ENCODE peak calls at places on chromosomes 16 and 17, in six cellular contexts. L, X, B, A, W and E are unnamed samples.

GRCh38 chr17:81419333-81419885 is 24.2 kb downstream of the BAHCC1 start:
- DNase-seq in A (peak; percentile 98), L (no peak), X (peak; percentile 87), W (no peak), B (no peak), E (peak; percentile 94)

GRCh38 chr17:35555695-35556094 is 4.9 kb downstream of the SLFN14 start:
- DNase-seq in A (no peak), B (no peak), L (no peak), X (no peak), W (no peak), E (no peak)

GRCh38 chr17:28154242-28154641 is 111.8 kb downstream of the NLK start:
- DNase-seq in X (no peak), A (no peak), L (no peak), B (no peak), W (no peak), E (no peak)

GRCh38 chr17:65987988-65988387 is 203.9 kb downstream of the CEP112 start:
- DNase-seq in A (no peak), W (peak; percentile 38), X (no peak), B (no peak), L (no peak), E (no peak)

GRCh38 chr16:1929578-1930337 is 11.5 kb upstream of the HS3ST6 start:
- DNase-seq in B (peak; percentile 99), A (peak; percentile 97), W (peak; percentile 90), L (peak; percentile 90), X (peak; percentile 94), E (no peak)

GRCh38 chr16:11359370-11359769 is 14.1 kb downstream of the RMI2 start:
- DNase-seq in B (no peak), X (no peak), A (no peak), L (no peak), W (no peak), E (no peak)

GRCh38 chr16:86925067-86925791 is 346.9 kb downstream of the FOXL1 start:
- DNase-seq in A (peak; percentile 70), W (no peak), B (no peak), L (no peak), X (no peak), E (no peak)

GRCh38 chr16:1330260-1330914 is 3.1 kb upstream of the BAIAP3 start:
- DNase-seq in A (no peak), B (no peak), W (peak; percentile 29), L (no peak), X (no peak), E (no peak)

GRCh38 chr17:39014795-39015545 is 47.8 kb upstream of the FBXO47 start:
- DNase-seq in X (peak; percentile 64), W (no peak), A (no peak), L (no peak), B (no peak), E (no peak)

GRCh38 chr17:50022463-50023130 is 27.6 kb upstream of the DLX3 start:
- DNase-seq in X (no peak), B (no peak), A (peak; percentile 13), L (no peak), W (no peak), E (no peak)

GRCh38 chr16:24925163-24925562 is 79.4 kb downstream of the SLC5A11 start:
- DNase-seq in X (no peak), A (no peak), L (no peak), B (no peak), W (no peak), E (no peak)

GRCh38 chr16:9996191-9996590 is 186.0 kb downstream of the GRIN2A start:
- DNase-seq in X (no peak), B (no peak), W (no peak), L (no peak), A (no peak), E (no peak)

GRCh38 chr16:67101683-67102082 is 8.1 kb upstream of the PHAF1 start:
- DNase-seq in A (no peak), X (no peak), L (no peak), B (no peak), W (no peak), E (no peak)

GRCh38 chr17:33892677-33893076 is 362.4 kb upstream of the CCL2 start:
- DNase-seq in W (no peak), A (no peak), B (no peak), L (no peak), X (no peak), E (no peak)

GRCh38 chr16:2001456-2002355 is 7.9 kb downstream of the ZNF598 start:
- DNase-seq in W (no peak), L (no peak), X (no peak), A (no peak), B (no peak), E (no peak)

GRCh38 chr17:9937164-9937835 is 32.2 kb upstream of the RCVRN start:
- DNase-seq in X (peak; percentile 16), L (no peak), B (no peak), W (no peak), A (no peak), E (no peak)

GRCh38 chr16:10668322-10669045 is 26.2 kb downstream of the TEKT5 start:
- DNase-seq in X (no peak), B (no peak), A (no peak), W (peak; percentile 21), L (no peak), E (no peak)

GRCh38 chr17:80943346-80944145 is 48.1 kb upstream of the CHMP6 start:
- DNase-seq in B (no peak), W (no peak), L (no peak), X (peak; percentile 19), A (peak; percentile 71), E (peak; percentile 44)

GRCh38 chr16:50665128-50665878 is 15.8 kb downstream of the SNX20 start:
- DNase-seq in W (peak; percentile 54), X (peak; percentile 83), B (peak; percentile 90), L (peak; percentile 79), A (peak; percentile 94), E (no peak)

GRCh38 chr17:42312285-42313130 is 24.2 kb downstream of the STAT5A start:
- DNase-seq in B (peak; percentile 75), W (peak; percentile 78), L (peak; percentile 76), A (peak; percentile 94), X (peak; percentile 88), E (no peak)

GRCh38 chr16:88345943-88346560 is 36.7 kb upstream of the ZNF469 start:
- DNase-seq in L (no peak), W (no peak), X (peak; percentile 30), A (peak; percentile 72), B (no peak), E (peak; percentile 63)

GRCh38 chr17:56096026-56096807 is 57.1 kb upstream of the ANKFN1 start:
- DNase-seq in W (no peak), B (no peak), A (no peak), L (no peak), X (no peak), E (no peak)

GRCh38 chr17:75507712-75508111 is 7.6 kb downstream of the CASKIN2 start:
- DNase-seq in L (no peak), X (no peak), A (no peak), B (no peak), W (no peak), E (no peak)

GRCh38 chr17:75508122-75508719 is 7.1 kb downstream of the CASKIN2 start:
- DNase-seq in L (no peak), X (peak; percentile 46), B (no peak), A (no peak), W (no peak), E (no peak)

GRCh38 chr17:75508848-75509450 is 6.4 kb downstream of the CASKIN2 start:
- DNase-seq in X (peak; percentile 43), B (no peak), A (no peak), W (no peak), L (no peak), E (no peak)

GRCh38 chr17:75511270-75511609 is 4.1 kb downstream of the CASKIN2 start:
- DNase-seq in W (no peak), L (no peak), X (no peak), A (no peak), B (no peak), E (no peak)

DNA sequence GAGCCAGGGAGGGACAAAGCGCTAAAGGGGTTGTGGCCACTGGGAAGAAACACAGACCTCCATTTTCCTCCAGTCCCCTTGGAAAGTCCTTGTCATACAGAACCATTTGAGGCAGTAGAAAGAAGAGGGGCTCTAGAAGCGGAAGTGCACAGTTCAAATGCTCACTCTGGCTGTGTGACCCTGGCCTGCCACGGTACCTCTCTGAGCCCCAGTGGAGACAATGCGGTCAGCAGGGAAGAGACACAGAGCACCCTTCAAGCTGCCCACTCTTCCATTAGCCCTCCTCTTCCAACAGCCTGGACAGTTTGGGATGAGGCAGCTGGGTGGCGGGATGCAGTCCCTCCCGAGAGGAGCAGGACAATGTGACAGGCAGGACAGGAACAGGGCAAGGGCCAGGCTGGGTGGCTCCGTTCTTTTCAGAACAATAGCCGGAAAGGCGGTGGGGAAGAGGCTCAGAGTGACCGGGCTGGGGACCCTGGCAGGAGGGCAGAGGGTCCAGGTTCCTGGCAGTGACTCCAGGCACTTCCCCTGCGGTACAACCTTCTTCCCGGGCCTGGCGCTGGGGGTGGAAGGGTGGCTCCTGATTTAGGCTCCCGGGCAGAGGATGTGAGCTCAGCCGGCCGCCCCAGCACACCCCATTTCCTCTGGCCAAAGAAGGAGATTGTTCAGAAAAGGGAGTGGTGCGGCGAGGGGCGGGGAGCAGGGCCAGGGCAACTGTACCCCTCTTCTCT is 5.6 kb downstream of the CASKIN2 start:
- DNase-seq in L (no peak), X (peak; percentile 68), B (no peak), A (no peak), W (no peak), E (no peak)
- H3K27ac ChIP-seq in L (no peak overlapping the region), X (peak overlapping the region; percentile 86), B (no peak overlapping the region), A (peak overlapping the region; percentile 7), W (no peak overlapping the region), E (no peak overlapping the region)

GRCh38 chr16:85370881-85371651 is 242.1 kb upstream of the GSE1 start:
- DNase-seq in X (peak; percentile 77), B (no peak), W (no peak), L (no peak), A (peak; percentile 88), E (no peak)
- H3K27ac ChIP-seq in X (peak overlapping the region; percentile 60), B (no peak overlapping the region), W (no peak overlapping the region), L (peak overlapping the region; percentile 16), A (peak overlapping the region; percentile 43), E (peak overlapping the region; percentile 2)

GRCh38 chr17:59730268-59730834 is 22.9 kb downstream of the VMP1 start:
- DNase-seq in L (no peak), X (no peak), W (no peak), A (no peak), B (no peak), E (no peak)

GRCh38 chr17:59733697-59734096 is 26.2 kb downstream of the VMP1 start:
- DNase-seq in A (no peak), X (no peak), B (no peak), L (no peak), W (no peak), E (no peak)

GRCh38 chr17:59737324-59737723 is 29.9 kb downstream of the VMP1 start:
- DNase-seq in L (no peak), B (no peak), W (no peak), A (no peak), X (no peak), E (no peak)

DNA sequence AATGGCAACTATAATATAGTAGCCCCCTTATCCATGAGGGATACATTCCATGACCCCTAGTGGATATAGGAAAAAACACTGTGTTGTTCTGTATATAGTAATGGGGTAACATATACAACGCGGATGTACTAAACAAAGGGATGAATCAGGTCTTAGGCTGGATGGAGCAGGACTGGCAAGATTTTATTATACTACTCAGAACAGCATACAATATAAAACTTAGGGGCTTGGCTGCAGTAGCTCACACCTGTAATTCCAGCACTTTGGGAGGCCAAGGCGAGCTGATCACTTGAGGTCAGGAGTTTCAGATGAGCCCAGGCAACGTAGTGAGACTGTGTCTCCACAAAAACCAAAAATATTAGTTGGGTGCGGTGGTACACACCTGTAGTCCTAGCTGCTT is 26.8 kb downstream of the VMP1 start:
- DNase-seq in A (no peak), B (no peak), L (no peak), W (no peak), X (no peak), E (no peak)
- H3K27ac ChIP-seq in A (no peak overlapping the region), B (no peak overlapping the region), L (no peak overlapping the region), W (no peak overlapping the region), X (no peak overlapping the region), E (no peak overlapping the region)

GRCh38 chr16:75116081-75116910 is at the start of gene LDHD:
- DNase-seq in X (peak; percentile 93), W (no peak), L (no peak), B (no peak), A (peak; percentile 94), E (no peak)
- H3K27ac ChIP-seq in X (peak within 1 kb of the TSS; percentile 80), W (no peak within 1 kb of the TSS), L (no peak within 1 kb of the TSS), B (no peak within 1 kb of the TSS), A (peak within 1 kb of the TSS; percentile 19), E (no peak within 1 kb of the TSS)